ENCODE peak calls at places on chromosome 12, in four cellular contexts. K is HCT116, H is A549, X is HL-60. R is an unnamed sample.

GRCh38 chr12:46124848-46125619 is 134.7 kb upstream of the SCAF11 start:
- DNase-seq in K (peak; percentile 80), X (peak; percentile 26), H (peak; percentile 59), R (peak; percentile 54)

GRCh38 chr12:13851828-13852227 is 129.6 kb downstream of the GRIN2B start:
- DNase-seq in H (no peak), K (no peak), X (no peak), R (no peak)

GRCh38 chr12:72444566-72444965 is 172.4 kb downstream of the TRHDE start:
- DNase-seq in H (no peak), K (no peak), X (no peak), R (no peak)

GRCh38 chr12:2894961-2895360 is 4.3 kb downstream of the TULP3 start:
- DNase-seq in K (no peak), X (no peak), H (no peak), R (no peak)

GRCh38 chr12:46664771-46665287 is 161.0 kb downstream of the SLC38A4 start:
- DNase-seq in H (peak; percentile 66), X (no peak), K (peak; percentile 72), R (peak; percentile 92)

GRCh38 chr12:123269395-123269892 is 2.2 kb downstream of the CDK2AP1 start:
- DNase-seq in X (no peak), K (no peak), H (no peak), R (no peak)

GRCh38 chr12:104805186-104805585 is 152.9 kb downstream of the SLC41A2 start:
- DNase-seq in H (no peak), K (no peak), X (no peak), R (no peak)

GRCh38 chr12:126905752-126906151 is 1361.2 kb upstream of the TMEM132C start:
- DNase-seq in K (no peak), H (no peak), X (no peak), R (no peak)

GRCh38 chr12:80269953-80270552 is 170.7 kb downstream of the OTOGL start:
- DNase-seq in X (no peak), K (peak; percentile 23), H (peak; percentile 14), R (peak; percentile 24)

GRCh38 chr12:14193623-14194022 is 171.9 kb upstream of the ATF7IP start:
- DNase-seq in H (no peak), X (no peak), K (no peak), R (no peak)

GRCh38 chr12:119780786-119781434 is 96.2 kb downstream of the CIT start:
- DNase-seq in H (peak; percentile 64), X (no peak), K (peak; percentile 39), R (no peak)

GRCh38 chr12:22340143-22340542 is 5.6 kb upstream of the ST8SIA1 start:
- DNase-seq in X (no peak), H (no peak), K (no peak), R (no peak)

GRCh38 chr12:83156800-83157199 is 470.1 kb downstream of the TMTC2 start:
- DNase-seq in X (no peak), H (no peak), K (no peak), R (no peak)

GRCh38 chr12:104263580-104264358 is 39.8 kb upstream of the EID3 start:
- DNase-seq in X (no peak), K (no peak), H (no peak), R (no peak)

GRCh38 chr12:57885207-57885606 is 38.7 kb upstream of the CTDSP2 start:
- DNase-seq in H (no peak), X (no peak), K (no peak), R (no peak)

GRCh38 chr12:64187370-64187769 is 34.7 kb downstream of the KICS2 start:
- DNase-seq in K (no peak), X (no peak), H (no peak), R (no peak)

GRCh38 chr12:50932787-50933280 is 19.5 kb upstream of the HIGD1C start:
- DNase-seq in K (no peak), H (no peak), X (no peak), R (no peak)

GRCh38 chr12:50933459-50934124 is 18.8 kb upstream of the HIGD1C start:
- DNase-seq in K (no peak), H (no peak), X (no peak), R (no peak)

GRCh38 chr12:50934371-50934851 is 17.9 kb upstream of the HIGD1C start:
- DNase-seq in K (no peak), X (no peak), H (no peak), R (no peak)

GRCh38 chr12:50936821-50937220 is 15.5 kb upstream of the HIGD1C start:
- DNase-seq in X (no peak), H (no peak), K (no peak), R (no peak)

GRCh38 chr12:50934981-50935807 is 17.1 kb upstream of the HIGD1C start:
- DNase-seq in X (no peak), H (no peak), K (no peak), R (no peak)
- TF ChIP-seq REST in X (no peak), H (no peak), K (no peak), R (no peak)

GRCh38 chr12:176321-177181 is 37.4 kb downstream of the SLC6A12 start:
- DNase-seq in H (no peak), X (no peak), K (no peak), R (no peak)
- TF ChIP-seq REST in H (no peak), X (no peak), K (no peak), R (no peak)

GRCh38 chr12:16788888-16789790 is 183.2 kb upstream of the LMO3 start:
- DNase-seq in H (no peak), K (no peak), X (no peak), R (no peak)
- TF ChIP-seq REST in H (peak; percentile 68), K (peak; percentile 29), X (peak; percentile 89), R (no peak)

GRCh38 chr12:48175613-48176416 is 7.6 kb upstream of the CCDC184 start:
- DNase-seq in X (no peak), H (no peak), K (no peak), R (no peak)

GRCh38 chr12:48176417-48176751 is 7.1 kb upstream of the CCDC184 start:
- DNase-seq in X (no peak), K (no peak), H (no peak), R (no peak)

GRCh38 chr12:48180424-48180823 is 3.0 kb upstream of the CCDC184 start:
- DNase-seq in H (no peak), X (no peak), K (no peak), R (no peak)

GRCh38 chr12:48180857-48181495 is 2.5 kb upstream of the CCDC184 start:
- DNase-seq in H (no peak), X (no peak), K (no peak), R (no peak)

GRCh38 chr12:48177985-48178384 is 5.5 kb upstream of the CCDC184 start:
- DNase-seq in K (no peak), X (no peak), H (no peak), R (no peak)
- TF ChIP-seq REST in K (no peak), X (peak; percentile 79), H (peak; percentile 20), R (peak; percentile 55)

DNA sequence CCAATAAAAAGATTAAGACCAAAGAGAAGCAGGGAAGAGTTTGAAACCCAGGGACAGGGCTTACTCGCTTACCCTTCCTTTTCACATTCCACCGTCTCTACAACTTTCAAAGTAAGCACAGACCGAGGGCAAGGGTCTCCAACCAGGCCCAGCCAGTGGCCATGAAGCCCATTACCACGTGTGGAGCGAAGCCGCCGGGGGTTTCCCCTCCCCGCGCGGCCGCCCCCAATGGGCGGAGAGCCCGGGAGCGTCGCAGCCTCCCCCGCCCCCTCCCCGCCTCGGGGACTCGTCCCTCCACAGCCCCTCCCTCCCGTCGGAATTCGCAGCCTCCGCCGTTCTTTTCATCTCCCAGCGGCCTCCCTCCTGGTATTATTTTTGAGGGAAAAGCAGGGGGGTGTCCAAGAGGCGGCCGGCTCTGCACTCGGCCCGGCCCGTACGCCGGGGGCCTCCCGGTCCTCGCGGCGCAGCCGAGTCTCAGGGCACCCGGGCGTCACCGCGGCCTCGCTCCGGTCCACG is 666 bp downstream of the NAP1L1 start:
- DNase-seq in H (peak; percentile 75), X (no peak), K (no peak), R (no peak)
- TF ChIP-seq REST in H (no peak), X (no peak), K (no peak), R (no peak)

GRCh38 chr12:111685322-111685810 is 390 bp downstream of the BRAP start:
- DNase-seq in K (no peak), X (no peak), H (no peak), R (no peak)

GRCh38 chr12:111687952-111688351 is 2.1 kb downstream of the ACAD10 start:
- DNase-seq in K (no peak), H (no peak), X (no peak), R (no peak)

GRCh38 chr12:111686574-111687105 is 787 bp downstream of the ACAD10 start:
- DNase-seq in K (no peak), H (no peak), X (no peak), R (no peak)

GRCh38 chr12:111687255-111687654 is 1.4 kb downstream of the ACAD10 start:
- DNase-seq in K (no peak), H (peak; percentile 27), X (no peak), R (no peak)

DNA sequence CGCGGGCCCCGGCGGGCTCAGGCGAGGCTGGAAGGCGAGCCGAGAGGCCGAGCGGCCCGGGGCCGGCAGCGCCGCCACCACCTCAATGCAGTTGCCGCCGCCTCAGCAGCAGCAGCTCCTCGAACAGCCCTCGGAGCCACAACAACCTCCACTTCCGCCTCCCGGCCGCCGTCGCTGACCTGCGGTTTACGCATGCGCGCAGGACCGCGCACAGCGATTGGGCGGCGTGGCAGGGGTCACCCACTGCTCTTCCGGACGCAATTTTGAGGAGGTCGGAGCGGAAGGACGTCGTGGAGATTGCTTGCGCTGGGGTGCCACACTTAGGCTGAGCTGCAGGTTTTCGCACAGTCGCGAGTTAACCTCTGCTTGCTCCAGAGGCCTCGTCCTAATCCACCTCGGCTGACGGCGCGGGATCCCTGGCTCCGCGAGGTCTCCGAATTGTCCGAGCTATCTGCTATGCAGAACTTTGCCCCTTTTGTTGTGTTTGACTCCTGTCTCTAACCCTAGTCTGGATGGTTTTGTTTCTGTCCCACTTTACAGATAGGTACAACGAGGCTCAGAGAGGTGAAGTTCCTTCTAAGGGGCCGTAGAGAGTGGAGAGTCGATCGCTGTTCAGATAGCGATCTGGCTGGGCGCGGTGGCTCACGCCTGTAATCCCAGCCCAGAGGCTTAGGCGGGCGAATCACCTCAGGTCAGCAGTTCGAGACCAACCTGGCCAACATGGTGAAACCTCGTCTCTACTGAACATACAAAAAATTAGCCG is at the start of the genes ACAD10 and BRAP:
- DNase-seq in X (peak; percentile 95), K (peak; percentile 87), H (peak; percentile 96), R (peak; percentile 62)
- TF ChIP-seq REST in X (peak; percentile 66), K (no peak), H (no peak), R (no peak)

GRCh38 chr12:121232977-121233627 is 23.2 kb downstream of the P2RX4 start:
- DNase-seq in X (no peak), H (no peak), K (no peak), R (no peak)

GRCh38 chr12:121233628-121234020 is 23.7 kb downstream of the P2RX4 start:
- DNase-seq in H (no peak), X (no peak), K (no peak), R (no peak)

GRCh38 chr12:121228919-121229650 is 19.2 kb downstream of the P2RX4 start:
- DNase-seq in K (no peak), H (no peak), X (no peak), R (no peak)

GRCh38 chr12:121232163-121232562 is 22.2 kb downstream of the P2RX4 start:
- DNase-seq in X (no peak), H (no peak), K (no peak), R (no peak)

DNA sequence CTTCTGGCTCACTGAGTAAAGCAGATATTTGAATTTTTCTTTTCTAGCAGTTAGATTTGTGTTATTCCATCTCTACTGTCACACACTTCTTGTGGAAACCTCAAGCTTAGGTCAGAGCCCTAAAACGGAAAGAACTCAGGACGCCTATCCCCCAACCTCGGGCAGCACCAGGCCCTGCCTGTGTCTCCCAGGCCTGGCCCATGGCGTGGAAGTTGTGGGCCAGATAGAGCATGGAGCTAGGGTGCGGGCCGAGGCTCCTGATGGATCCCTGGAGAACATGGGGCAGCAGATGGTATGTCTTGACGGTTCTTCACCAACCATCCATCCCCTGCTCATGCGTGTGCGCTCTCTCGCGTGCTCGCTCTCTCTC is 20.6 kb downstream of the P2RX4 start:
- DNase-seq in H (no peak), X (no peak), K (no peak), R (no peak)
- TF ChIP-seq REST in H (no peak), X (no peak), K (no peak), R (no peak)

R was measured in Panc1.